ENCODE peak calls at places on chromosomes 5 and 9, in five cellular contexts. V is HTR-8/SVneo; S is NCI-H1105 treated with DMSO at 0.1 percent for 48 hours; C is activated naive CD4-positive, alpha-beta T cell treated with anti-CD3 and anti-CD28 coated beads for 36 hours; N is mammary epithelial cell. U is an unnamed sample.

GRCh38 chr9:9949948-9950347 is 662.9 kb downstream of the PTPRD start:
- DNase-seq in C (no peak), N (no peak), S (no peak), V (no peak), U (no peak)

GRCh38 chr5:178332096-178332780 is 99.6 kb upstream of the PHYKPL start:
- DNase-seq in V (no peak), S (no peak), N (no peak), C (no peak), U (no peak)

GRCh38 chr5:62653864-62654575 is 75.4 kb downstream of the LRRC70 start:
- DNase-seq in S (no peak), C (no peak), V (no peak), N (no peak), U (no peak)

GRCh38 chr5:167582916-167583315 is 708.5 kb upstream of the WWC1 start:
- DNase-seq in C (no peak), N (no peak), V (no peak), S (no peak), U (no peak)

GRCh38 chr5:143573568-143574170 is 170.2 kb upstream of the NR3C1 start:
- DNase-seq in N (no peak), V (no peak), C (no peak), S (no peak), U (no peak)

GRCh38 chr5:73901045-73901444 is 275.0 kb downstream of the ARHGEF28 start:
- DNase-seq in C (no peak), S (no peak), V (no peak), N (peak), U (no peak)

GRCh38 chr5:11620172-11620571 is 284.1 kb downstream of the CTNND2 start:
- DNase-seq in V (no peak), N (no peak), C (no peak), S (no peak), U (no peak)

GRCh38 chr9:93589688-93590087 is 13.3 kb downstream of the PHF2 start:
- DNase-seq in S (no peak), C (no peak), N (no peak), V (no peak), U (no peak)

GRCh38 chr5:173812811-173813550 is 75.2 kb upstream of the CPEB4 start:
- DNase-seq in N (peak), S (no peak), V (no peak), C (no peak), U (no peak)

GRCh38 chr9:128714586-128715435 is 9.1 kb downstream of the ZDHHC12 start:
- DNase-seq in C (no peak), N (no peak), V (no peak), S (no peak), U (no peak)

GRCh38 chr9:109418827-109419226 is 79.3 kb downstream of the PTPN3 start:
- DNase-seq in S (no peak), V (no peak), C (no peak), N (no peak), U (no peak)

GRCh38 chr9:117945286-117945685 is 241.1 kb downstream of the TLR4 start:
- DNase-seq in N (no peak), C (no peak), S (no peak), V (no peak), U (no peak)

GRCh38 chr9:118567861-118568260 is 801.4 kb downstream of the BRINP1 start:
- DNase-seq in C (no peak), V (no peak), S (no peak), N (no peak), U (no peak)

U was measured in PC-3.